ENCODE peak calls at places on chromosomes 4 and X, in eight cellular contexts. S, V, I, K, Z, R, E and F are unnamed samples.

GRCh38 chrX:107672955-107673378 is 44.7 kb downstream of the PRPS1 start:
- DNase-seq in Z (no peak), S (peak), V (peak), R (peak), I (peak), K (peak), E (peak), F (peak)

GRCh38 chr4:82851902-82852750 is 38.8 kb downstream of the SEC31A start:
- DNase-seq in Z (no peak), S (no peak), V (no peak), K (peak), R (no peak), E (no peak), I (peak), F (no peak)

GRCh38 chr4:125714845-125715244 is 400.1 kb downstream of the FAT4 start:
- DNase-seq in V (no peak), S (no peak), E (no peak), R (no peak), K (no peak), Z (no peak), I (peak), F (no peak)

GRCh38 chr4:15920723-15921591 is 17.6 kb downstream of the FGFBP1 start:
- DNase-seq in V (no peak), S (no peak), R (peak), K (no peak), Z (no peak), E (no peak), I (peak), F (no peak)

GRCh38 chr4:53573696-53574095 is 17.6 kb downstream of the LNX1 start:
- DNase-seq in V (no peak), R (no peak), I (no peak), E (no peak), Z (no peak), K (no peak), S (no peak), F (no peak)

GRCh38 chrX:26851981-26852380 is 611.2 kb downstream of the PPP4R3C start:
- DNase-seq in Z (no peak), R (no peak), S (no peak), V (no peak), K (no peak), E (no peak), I (peak), F (no peak)

GRCh38 chrX:47643926-47644325 is 6.4 kb downstream of the ELK1 start:
- DNase-seq in K (no peak), R (no peak), V (no peak), S (no peak), E (no peak), I (peak), Z (no peak), F (no peak)

GRCh38 chr4:86442881-86443280 is 83.0 kb upstream of the MAPK10 start:
- DNase-seq in K (no peak), E (no peak), S (no peak), V (no peak), I (no peak), Z (no peak), R (no peak), F (no peak)

GRCh38 chr4:140156529-140157171 is 2.7 kb upstream of the MAML3 start:
- DNase-seq in I (no peak), K (peak), V (no peak), S (no peak), R (no peak), E (peak), Z (no peak), F (no peak)

GRCh38 chr4:818106-818921 is 7.6 kb downstream of the CPLX1 start:
- DNase-seq in R (no peak), K (no peak), E (no peak), V (no peak), I (no peak), Z (no peak), S (no peak), F (no peak)

GRCh38 chr4:182015893-182016292 is 227.3 kb upstream of the TENM3 start:
- DNase-seq in I (peak), Z (no peak), R (no peak), K (no peak), E (no peak), S (no peak), V (no peak), F (no peak)

GRCh38 chr4:101019313-101019712 is 328.0 kb downstream of the PPP3CA start:
- DNase-seq in K (no peak), V (no peak), E (no peak), R (no peak), I (no peak), Z (no peak), S (no peak), F (no peak)

GRCh38 chr4:55398966-55399365 is 3.2 kb downstream of the TMEM165 start:
- DNase-seq in E (no peak), S (no peak), V (no peak), K (no peak), R (no peak), Z (no peak), I (peak), F (no peak)

GRCh38 chrX:118727686-118728339 is 407 bp downstream of the IL13RA1 start:
- DNase-seq in S (no peak), V (no peak), I (no peak), R (peak), E (no peak), Z (no peak), K (no peak), F (no peak)

GRCh38 chr4:177182156-177182555 is 127.5 kb upstream of the NEIL3 start:
- DNase-seq in V (no peak), I (no peak), K (no peak), R (no peak), S (no peak), E (no peak), Z (no peak), F (no peak)

GRCh38 chr4:108881190-108881589 is 118.3 kb upstream of the ETNPPL start:
- DNase-seq in V (no peak), R (no peak), K (no peak), S (no peak), E (no peak), I (peak), Z (no peak), F (no peak)

GRCh38 chr4:64272432-64272831 is 136.8 kb downstream of the TECRL start:
- DNase-seq in I (no peak), E (no peak), Z (no peak), K (no peak), S (no peak), R (no peak), V (no peak), F (no peak)

GRCh38 chr4:155597933-155598451 is 68.7 kb upstream of the GUCY1A1 start:
- DNase-seq in V (no peak), K (no peak), Z (no peak), E (no peak), I (no peak), R (no peak), S (no peak), F (no peak)

GRCh38 chrX:130552444-130553073 is 150.8 kb downstream of the RBMX2 start:
- DNase-seq in S (no peak), K (no peak), I (no peak), E (no peak), R (no peak), V (no peak), Z (no peak), F (no peak)

GRCh38 chr4:14862881-14863280 is 139.4 kb upstream of the CPEB2 start:
- DNase-seq in K (no peak), I (no peak), Z (no peak), E (no peak), R (peak), S (no peak), V (no peak), F (no peak)

GRCh38 chr4:73178389-73178788 is 80.2 kb downstream of the ANKRD17 start:
- DNase-seq in I (no peak), R (no peak), Z (no peak), E (no peak), V (no peak), K (no peak), S (no peak), F (no peak)

GRCh38 chr4:86686741-86687140 is 92.6 kb downstream of the PTPN13 start:
- DNase-seq in V (no peak), Z (no peak), I (peak), S (no peak), K (no peak), R (no peak), E (no peak), F (no peak)

GRCh38 chr4:87853108-87853507 is 20.3 kb downstream of the MEPE start:
- DNase-seq in S (no peak), Z (no peak), V (no peak), I (peak), R (no peak), K (peak), E (no peak), F (peak)

GRCh38 chrX:7119927-7120577 is 27.5 kb upstream of the STS start:
- DNase-seq in K (no peak), R (no peak), V (no peak), E (no peak), Z (no peak), I (no peak), S (no peak), F (no peak)

GRCh38 chr4:24070117-24070516 is 180.3 kb upstream of the PPARGC1A start:
- DNase-seq in R (no peak), Z (no peak), V (no peak), I (peak), S (no peak), E (no peak), K (no peak), F (no peak)

GRCh38 chrX:69564665-69565064 is 51.2 kb upstream of the EDA start:
- DNase-seq in S (no peak), I (no peak), K (no peak), E (no peak), R (no peak), V (no peak), Z (no peak), F (no peak)

GRCh38 chrX:134631404-134632346 is 26.6 kb downstream of the PLAC1 start:
- DNase-seq in I (no peak), E (no peak), Z (no peak), S (no peak), K (no peak), V (no peak), R (no peak), F (no peak)

GRCh38 chr4:168524897-168525296 is 28.0 kb downstream of the PALLD start:
- DNase-seq in K (no peak), I (no peak), S (no peak), E (no peak), R (no peak), Z (no peak), V (no peak), F (no peak)

GRCh38 chr4:183588169-183588675 is 70.8 kb downstream of the RWDD4 start:
- DNase-seq in Z (no peak), E (no peak), S (no peak), K (no peak), V (no peak), I (peak), R (no peak), F (peak)

GRCh38 chr4:138636791-138637190 is 378.8 kb upstream of the NOCT start:
- DNase-seq in K (no peak), V (no peak), E (no peak), Z (no peak), R (no peak), S (no peak), I (no peak), F (no peak)

GRCh38 chr4:31193516-31193915 is 473.3 kb downstream of the PCDH7 start:
- DNase-seq in K (no peak), E (no peak), V (no peak), I (peak), Z (no peak), R (no peak), S (no peak), F (no peak)

GRCh38 chr4:169270810-169271691 is at the start of gene SH3RF1:
- DNase-seq in S (no peak), E (peak), Z (peak), R (peak), V (peak), I (peak), K (no peak), F (peak)

GRCh38 chrX:13340182-13340791 is 20.4 kb upstream of the ATXN3L start:
- DNase-seq in I (peak), Z (no peak), K (no peak), R (no peak), V (no peak), S (no peak), E (no peak), F (no peak)

GRCh38 chrX:9654928-9655327 is 110.7 kb downstream of the GPR143 start:
- DNase-seq in E (no peak), R (no peak), Z (no peak), K (no peak), S (no peak), I (no peak), V (no peak), F (no peak)